ENCODE peak calls at places on chromosomes 11 and 22, in eight cellular contexts. One of them, this sample, is unnamed.

GRCh38 chr22:36180038-36180880 is 19.7 kb upstream of the APOL3 start:
- DNase-seq in aorta: peak; percentile 95
- DNase-seq in AG20443: peak; percentile 89
- DNase-seq in AG04450: no peak
- DNase-seq in Peyer's patch: peak; percentile 89
- DNase-seq in heart right ventricle: peak; percentile 87
- DNase-seq in H1: peak; percentile 50
- DNase-seq in effector memory CD8-positive, alpha-beta T cell: peak; percentile 89
- DNase-seq in this sample: peak; percentile 89

GRCh38 chr11:101721270-101721669 is 137.5 kb upstream of the TRPC6 start:
- DNase-seq in aorta: no peak
- DNase-seq in AG20443: no peak
- DNase-seq in AG04450: no peak
- DNase-seq in Peyer's patch: no peak
- DNase-seq in heart right ventricle: no peak
- DNase-seq in H1: no peak
- DNase-seq in effector memory CD8-positive, alpha-beta T cell: no peak
- DNase-seq in this sample: no peak

GRCh38 chr22:33242078-33242477 is 183.9 kb upstream of the SYN3 start:
- DNase-seq in aorta: no peak
- DNase-seq in AG20443: no peak
- DNase-seq in AG04450: no peak
- DNase-seq in Peyer's patch: no peak
- DNase-seq in heart right ventricle: no peak
- DNase-seq in H1: no peak
- DNase-seq in effector memory CD8-positive, alpha-beta T cell: no peak
- DNase-seq in this sample: no peak

GRCh38 chr11:99988105-99988907 is 698.8 kb upstream of the ARHGAP42 start:
- DNase-seq in aorta: no peak
- DNase-seq in AG20443: no peak
- DNase-seq in AG04450: no peak
- DNase-seq in Peyer's patch: no peak
- DNase-seq in heart right ventricle: no peak
- DNase-seq in H1: no peak
- DNase-seq in effector memory CD8-positive, alpha-beta T cell: no peak
- DNase-seq in this sample: no peak

GRCh38 chr11:71286701-71287643 is 34.6 kb upstream of the SHANK2 start:
- DNase-seq in aorta: no peak
- DNase-seq in AG20443: peak; percentile 83
- DNase-seq in AG04450: peak; percentile 76
- DNase-seq in Peyer's patch: no peak
- DNase-seq in heart right ventricle: no peak
- DNase-seq in H1: no peak
- DNase-seq in effector memory CD8-positive, alpha-beta T cell: no peak
- DNase-seq in this sample: no peak

GRCh38 chr22:19495562-19496323 is 16.0 kb downstream of the CDC45 start:
- DNase-seq in aorta: no peak
- DNase-seq in AG20443: no peak
- DNase-seq in AG04450: no peak
- DNase-seq in Peyer's patch: no peak
- DNase-seq in heart right ventricle: no peak
- DNase-seq in H1: no peak
- DNase-seq in effector memory CD8-positive, alpha-beta T cell: no peak
- DNase-seq in this sample: no peak

GRCh38 chr11:69657911-69658605 is 17.1 kb downstream of the LTO1 start:
- DNase-seq in aorta: peak; percentile 69
- DNase-seq in AG20443: no peak
- DNase-seq in AG04450: no peak
- DNase-seq in Peyer's patch: no peak
- DNase-seq in heart right ventricle: no peak
- DNase-seq in H1: no peak
- DNase-seq in effector memory CD8-positive, alpha-beta T cell: no peak
- DNase-seq in this sample: no peak

GRCh38 chr11:10233581-10233980 is 60.4 kb downstream of the SBF2 start:
- DNase-seq in aorta: no peak
- DNase-seq in AG20443: peak; percentile 53
- DNase-seq in AG04450: peak; percentile 61
- DNase-seq in Peyer's patch: no peak
- DNase-seq in heart right ventricle: no peak
- DNase-seq in H1: no peak
- DNase-seq in effector memory CD8-positive, alpha-beta T cell: no peak
- DNase-seq in this sample: no peak

GRCh38 chr11:1410366-1411291 is 20.9 kb downstream of the BRSK2 start:
- DNase-seq in aorta: no peak
- DNase-seq in AG20443: no peak
- DNase-seq in AG04450: no peak
- DNase-seq in Peyer's patch: no peak
- DNase-seq in heart right ventricle: no peak
- DNase-seq in H1: no peak
- DNase-seq in effector memory CD8-positive, alpha-beta T cell: no peak
- DNase-seq in this sample: no peak

GRCh38 chr11:119856681-119857485 is 127.9 kb upstream of the NECTIN1 start:
- DNase-seq in aorta: peak; percentile 21
- DNase-seq in AG20443: no peak
- DNase-seq in AG04450: no peak
- DNase-seq in Peyer's patch: no peak
- DNase-seq in heart right ventricle: no peak
- DNase-seq in H1: no peak
- DNase-seq in effector memory CD8-positive, alpha-beta T cell: no peak
- DNase-seq in this sample: no peak

GRCh38 chr11:61827573-61828378 is at the start of gene FADS2:
- DNase-seq in aorta: peak; percentile 99
- DNase-seq in AG20443: peak; percentile 82
- DNase-seq in AG04450: peak; percentile 80
- DNase-seq in Peyer's patch: peak; percentile 68
- DNase-seq in heart right ventricle: peak; percentile 93
- DNase-seq in H1: peak; percentile 63
- DNase-seq in effector memory CD8-positive, alpha-beta T cell: peak; percentile 77
- DNase-seq in this sample: peak; percentile 92

GRCh38 chr11:121575963-121576290 is 123.2 kb upstream of the SORL1-AS1 start:
- DNase-seq in aorta: no peak
- DNase-seq in AG20443: no peak
- DNase-seq in AG04450: no peak
- DNase-seq in Peyer's patch: no peak
- DNase-seq in heart right ventricle: no peak
- DNase-seq in H1: no peak
- DNase-seq in effector memory CD8-positive, alpha-beta T cell: no peak
- DNase-seq in this sample: no peak

GRCh38 chr11:25741886-25742285 is 590.0 kb upstream of the ANO3 start:
- DNase-seq in aorta: no peak
- DNase-seq in AG20443: no peak
- DNase-seq in AG04450: no peak
- DNase-seq in Peyer's patch: no peak
- DNase-seq in heart right ventricle: no peak
- DNase-seq in H1: no peak
- DNase-seq in effector memory CD8-positive, alpha-beta T cell: no peak
- DNase-seq in this sample: no peak

GRCh38 chr11:991034-991433 is 45.5 kb downstream of the MUC6 start:
- DNase-seq in aorta: no peak
- DNase-seq in AG20443: no peak
- DNase-seq in AG04450: no peak
- DNase-seq in Peyer's patch: no peak
- DNase-seq in heart right ventricle: no peak
- DNase-seq in H1: no peak
- DNase-seq in effector memory CD8-positive, alpha-beta T cell: no peak
- DNase-seq in this sample: no peak